ENCODE peak calls at places on chromosomes 6 and 20, in eight cellular contexts. H is Daoy; Q is left kidney; N is stimulated activated CD8-positive, alpha-beta memory T cell treated with anti-CD3 and anti-CD28 coated beads, Interleukin-12 subunit alpha, Interleukin-12 subunit beta, amount 100 ng/mL, for 4 hours; U is NCI-H1436; M is pons; X is GM04504; T is dermis microvascular lymphatic vessel endothelial cell. A is an unnamed sample.

GRCh38 chr6:402901-403658 is 11.5 kb downstream of the IRF4 start:
- DNase-seq in H (no peak), Q (no peak), N (no peak), U (no peak), M (no peak), X (no peak), T (no peak), A (no peak)

GRCh38 chr6:118562959-118563358 is 14.9 kb downstream of the PLN start:
- DNase-seq in H (no peak), Q (peak), N (no peak), U (no peak), M (peak), X (peak), T (no peak), A (no peak)

GRCh38 chr6:67201563-67201962 is 1433.5 kb upstream of the ADGRB3 start:
- DNase-seq in H (no peak), Q (no peak), N (no peak), U (no peak), M (no peak), X (no peak), T (no peak), A (no peak)

GRCh38 chr20:24718696-24719095 is 230.4 kb upstream of the CST7 start:
- DNase-seq in H (no peak), Q (no peak), N (no peak), U (no peak), M (no peak), X (no peak), T (no peak), A (no peak)

GRCh38 chr20:59785118-59785959 is 148.1 kb downstream of the SYCP2 start:
- DNase-seq in H (no peak), Q (peak), N (no peak), U (no peak), M (no peak), X (no peak), T (no peak), A (no peak)

GRCh38 chr6:41691426-41692079 is 43.9 kb downstream of the TFEB start:
- DNase-seq in H (no peak), Q (no peak), N (no peak), U (no peak), M (peak), X (no peak), T (no peak), A (no peak)

GRCh38 chr20:12237772-12238171 is 320.1 kb downstream of the BTBD3 start:
- DNase-seq in H (peak), Q (no peak), N (no peak), U (no peak), M (peak), X (peak), T (no peak), A (no peak)

GRCh38 chr6:112243861-112244415 is 10.4 kb downstream of the LAMA4 start:
- DNase-seq in H (no peak), Q (no peak), N (no peak), U (no peak), M (no peak), X (no peak), T (no peak), A (no peak)

GRCh38 chr6:1297746-1298145 is 14.2 kb upstream of the FOXQ1 start:
- DNase-seq in H (no peak), Q (no peak), N (no peak), U (no peak), M (no peak), X (no peak), T (no peak), A (no peak)

GRCh38 chr20:46311039-46311650 is 2.8 kb upstream of the CDH22 start:
- DNase-seq in H (no peak), Q (no peak), N (no peak), U (no peak), M (no peak), X (no peak), T (no peak), A (no peak)

GRCh38 chr20:18588554-18589043 is 745 bp downstream of the DTD1 start:
- DNase-seq in H (no peak), Q (peak), N (no peak), U (no peak), M (peak), X (no peak), T (no peak), A (no peak)